ENCODE peak calls at places on chromosomes 7 and 10, in six cellular contexts. G is foreskin fibroblast; I is EL; W is posterior cingulate gyrus; L is AG04450; C is activated T-cell treated with anti-CD3 and anti-CD28 coated beads, Interleukin-2, amount 50 U/mL, for 48 hours. X is an unnamed sample.

GRCh38 chr10:60270426-60270825 is 119.2 kb downstream of the ANK3 start:
- DNase-seq in I (peak), W (no peak), L (no peak), C (no peak), G (peak), X (no peak)

GRCh38 chr10:88928254-88928653 is 24.3 kb downstream of the ACTA2 start:
- DNase-seq in C (no peak), W (no peak), I (no peak), G (no peak), L (no peak), X (no peak)

GRCh38 chr7:143252002-143252401 is 11.2 kb upstream of the GSTK1 start:
- DNase-seq in L (no peak), G (no peak), C (no peak), W (no peak), I (no peak), X (no peak)

GRCh38 chr7:22452142-22452763 is 47.7 kb downstream of the STEAP1B start:
- DNase-seq in C (peak), G (no peak), I (peak), L (no peak), W (peak), X (peak)

GRCh38 chr7:26182283-26182682 is 18.3 kb downstream of the HNRNPA2B1 start:
- DNase-seq in I (no peak), G (no peak), C (no peak), W (no peak), L (no peak), X (no peak)

GRCh38 chr10:89224697-89225443 is 17.8 kb upstream of the CH25H start:
- DNase-seq in L (no peak), C (no peak), I (no peak), G (no peak), W (peak), X (no peak)

GRCh38 chr10:4359003-4359402 is 467.0 kb upstream of the AKR1E2 start:
- DNase-seq in G (no peak), W (no peak), L (no peak), I (no peak), C (no peak), X (no peak)

GRCh38 chr10:113991091-113991860 is 52.4 kb upstream of the ADRB1 start:
- DNase-seq in C (peak), G (no peak), L (no peak), W (no peak), I (no peak), X (no peak)

GRCh38 chr10:130479906-130480305 is 343.7 kb downstream of the GLRX3 start:
- DNase-seq in G (no peak), I (no peak), W (no peak), C (no peak), L (no peak), X (no peak)

GRCh38 chr10:131403936-131404335 is 92.4 kb upstream of the TCERG1L start:
- DNase-seq in C (no peak), G (no peak), L (no peak), W (no peak), I (no peak), X (no peak)

GRCh38 chr10:48455392-48456151 is 149.1 kb downstream of the MAPK8 start:
- DNase-seq in L (no peak), G (no peak), C (peak), W (no peak), I (no peak), X (no peak)

GRCh38 chr7:33757050-33757449 is 148.3 kb upstream of the BMPER start:
- DNase-seq in I (peak), L (no peak), C (no peak), G (no peak), W (no peak), X (no peak)

GRCh38 chr7:2201128-2201527 is 31.6 kb downstream of the MAD1L1 start:
- DNase-seq in I (no peak), L (no peak), C (no peak), W (no peak), G (no peak), X (no peak)

GRCh38 chr10:2772791-2773644 is 294.3 kb upstream of the PFKP start:
- DNase-seq in L (no peak), G (no peak), I (no peak), W (no peak), C (no peak), X (no peak)

GRCh38 chr10:128072941-128073615 is 53.1 kb downstream of the MKI67 start:
- DNase-seq in W (no peak), L (no peak), I (no peak), C (no peak), G (no peak), X (no peak)

GRCh38 chr10:58896229-58896628 is 280.2 kb upstream of the PHYHIPL start:
- DNase-seq in W (no peak), C (no peak), I (no peak), L (no peak), G (no peak), X (no peak)

GRCh38 chr10:12299222-12299973 is 49.9 kb upstream of the CAMK1D start:
- DNase-seq in L (no peak), W (no peak), C (no peak), G (no peak), I (no peak), X (no peak)

GRCh38 chr7:17311952-17312351 is 13.5 kb downstream of the AHR start:
- DNase-seq in W (no peak), I (no peak), C (no peak), G (no peak), L (no peak), X (no peak)

GRCh38 chr7:134737561-134738353 is 41.7 kb upstream of the CALD1 start:
- DNase-seq in G (no peak), L (no peak), W (no peak), I (peak), C (peak), X (no peak)

GRCh38 chr10:69655124-69655867 is 25.2 kb downstream of the FAM241B start:
- DNase-seq in W (no peak), C (no peak), L (no peak), I (no peak), G (no peak), X (no peak)

GRCh38 chr7:2953588-2954407 is 89.9 kb downstream of the CARD11 start:
- DNase-seq in W (no peak), G (no peak), C (no peak), I (no peak), L (no peak), X (no peak)

GRCh38 chr7:130957140-130957513 is 223.1 kb upstream of the KLF14 start:
- DNase-seq in W (no peak), G (no peak), L (no peak), C (no peak), I (no peak), X (no peak)

X was measured in mesothelial cell of epicardium.